ENCODE peak calls at places on chromosomes 2 and 18, in five cellular contexts. A is heart right ventricle, L is astrocyte of the spinal cord, F is PC-9, K is RWPE1. W is an unnamed sample.

GRCh38 chr18:79186649-79187048 is 117.5 kb downstream of the ATP9B start:
- DNase-seq in A (no peak), L (no peak), F (no peak), K (no peak), W (no peak)

GRCh38 chr2:96602330-96602823 is 35.7 kb downstream of the KANSL3 start:
- DNase-seq in A (no peak), L (no peak), F (peak), K (no peak), W (no peak)

GRCh38 chr2:61853848-61854434 is at the start of gene FAM161A:
- DNase-seq in A (peak), L (peak), F (peak), K (peak), W (peak)

GRCh38 chr2:174952607-174953006 is 52.6 kb downstream of the CHN1 start:
- DNase-seq in A (no peak), L (peak), F (no peak), K (no peak), W (no peak)

GRCh38 chr18:69838620-69839411 is 108.9 kb downstream of the CD226 start:
- DNase-seq in A (no peak), L (no peak), F (peak), K (peak), W (no peak)

GRCh38 chr2:20065885-20066602 is 14.6 kb upstream of the LAPTM4A start:
- DNase-seq in A (peak), L (peak), F (peak), K (peak), W (peak)

GRCh38 chr2:107337209-107337898 is 451.4 kb upstream of the ST6GAL2 start:
- DNase-seq in A (peak), L (peak), F (no peak), K (no peak), W (no peak)

GRCh38 chr2:66539452-66539851 is 104.5 kb downstream of the MEIS1 start:
- DNase-seq in A (no peak), L (peak), F (no peak), K (no peak), W (peak)

GRCh38 chr2:68692511-68692910 is 42.1 kb upstream of the ARHGAP25 start:
- DNase-seq in A (no peak), L (no peak), F (no peak), K (no peak), W (no peak)

GRCh38 chr18:44943201-44943881 is 262.7 kb downstream of the SETBP1 start:
- DNase-seq in A (no peak), L (peak), F (peak), K (no peak), W (no peak)

GRCh38 chr2:7165736-7166135 is 248.5 kb downstream of the RNF144A start:
- DNase-seq in A (no peak), L (no peak), F (no peak), K (no peak), W (no peak)

GRCh38 chr18:64201781-64202180 is 52.9 kb upstream of the LINC00305 start:
- DNase-seq in A (no peak), L (no peak), F (no peak), K (no peak), W (no peak)

GRCh38 chr2:195489101-195489500 is 167.9 kb upstream of the SLC39A10 start:
- DNase-seq in A (no peak), L (no peak), F (no peak), K (no peak), W (no peak)

GRCh38 chr2:176491172-176491904 is 222.1 kb downstream of the MTX2 start:
- DNase-seq in A (peak), L (peak), F (peak), K (peak), W (peak)

GRCh38 chr2:50476174-50476573 is 555.8 kb downstream of the NRXN1 start:
- DNase-seq in A (no peak), L (no peak), F (no peak), K (no peak), W (no peak)

GRCh38 chr2:176122633-176123482 is at the start of gene HOXD9:
- DNase-seq in A (no peak), L (peak), F (no peak), K (no peak), W (no peak)

GRCh38 chr2:157842106-157842879 is 33.8 kb downstream of the ACVR1 start:
- DNase-seq in A (no peak), L (no peak), F (no peak), K (no peak), W (no peak)

GRCh38 chr2:102674370-102674769 is 55.0 kb downstream of the SLC9A2 start:
- DNase-seq in A (no peak), L (no peak), F (no peak), K (no peak), W (no peak)

GRCh38 chr2:212537311-212538155 is 1.1 kb downstream of the ERBB4 start:
- DNase-seq in A (no peak), L (no peak), F (peak), K (no peak), W (no peak)

GRCh38 chr2:69122271-69122670 is 109.3 kb downstream of the ANTXR1 start:
- DNase-seq in A (no peak), L (peak), F (no peak), K (peak), W (peak)

GRCh38 chr2:62999905-63000304 is 50.7 kb upstream of the OTX1 start:
- DNase-seq in A (peak), L (peak), F (peak), K (peak), W (peak)

GRCh38 chr2:121608367-121608766 is 40.9 kb downstream of the CLASP1 start:
- DNase-seq in A (no peak), L (peak), F (no peak), K (no peak), W (no peak)

GRCh38 chr2:233353769-233354499 is at the start of gene DGKD:
- DNase-seq in A (peak), L (peak), F (peak), K (peak), W (no peak)

DNA sequence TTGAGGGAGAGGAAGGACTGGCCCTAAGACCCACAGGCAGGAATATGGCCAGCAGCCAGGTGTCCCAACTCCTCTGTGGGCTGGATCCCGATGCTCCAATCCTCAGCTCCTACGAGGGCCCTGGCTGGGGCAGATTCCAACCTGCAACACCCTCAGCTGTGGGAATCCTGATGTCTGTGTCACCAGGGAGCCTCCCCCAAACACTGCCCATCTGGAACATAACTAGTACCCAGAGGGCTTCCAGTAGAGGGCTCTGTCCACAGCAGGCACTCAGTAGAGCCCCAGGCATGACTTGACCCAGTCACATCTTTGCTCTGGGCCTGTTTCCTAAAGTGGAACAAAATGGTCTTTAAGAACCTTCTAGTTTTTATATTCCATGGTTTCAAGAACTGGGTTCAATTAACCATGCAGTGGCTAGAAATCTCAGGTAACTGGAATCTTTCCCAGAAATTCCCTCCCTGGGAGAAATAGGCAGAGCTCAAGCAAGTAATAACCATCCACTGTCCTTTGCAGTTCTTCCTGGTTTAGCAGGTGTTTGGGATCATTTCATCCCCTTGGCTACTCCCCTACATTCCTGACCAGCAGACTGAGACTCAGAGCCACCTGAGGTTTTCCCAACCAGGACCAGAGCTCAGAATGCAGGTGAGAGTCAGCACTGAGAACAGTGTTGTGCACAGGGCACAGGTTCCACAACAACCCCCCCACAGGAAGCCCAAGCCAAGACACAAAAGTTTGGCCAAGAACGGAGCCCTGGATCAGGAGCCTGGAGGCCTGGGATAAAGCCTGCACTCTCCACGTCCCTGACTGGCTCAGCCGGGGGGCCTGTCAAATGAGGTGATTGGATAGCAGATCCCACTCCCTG is 20.8 kb upstream of the LOXHD1 start:
- DNase-seq in A (peak), L (no peak), F (no peak), K (no peak), W (peak)
- TF ChIP-seq CTCF in A (no peak), L (peak), F (no peak), K (no peak), W (peak)

GRCh38 chr2:134120160-134120717 is 133.6 kb upstream of the MGAT5 start:
- DNase-seq in A (no peak), L (peak), F (no peak), K (peak), W (no peak)

GRCh38 chr2:134119672-134120159 is 134.2 kb upstream of the MGAT5 start:
- DNase-seq in A (peak), L (peak), F (peak), K (peak), W (peak)

GRCh38 chr2:134120718-134121630 is 132.9 kb upstream of the MGAT5 start:
- DNase-seq in A (peak), L (peak), F (peak), K (peak), W (peak)

GRCh38 chr2:134124047-134124753 is 129.7 kb upstream of the MGAT5 start:
- DNase-seq in A (no peak), L (no peak), F (no peak), K (no peak), W (no peak)

DNA sequence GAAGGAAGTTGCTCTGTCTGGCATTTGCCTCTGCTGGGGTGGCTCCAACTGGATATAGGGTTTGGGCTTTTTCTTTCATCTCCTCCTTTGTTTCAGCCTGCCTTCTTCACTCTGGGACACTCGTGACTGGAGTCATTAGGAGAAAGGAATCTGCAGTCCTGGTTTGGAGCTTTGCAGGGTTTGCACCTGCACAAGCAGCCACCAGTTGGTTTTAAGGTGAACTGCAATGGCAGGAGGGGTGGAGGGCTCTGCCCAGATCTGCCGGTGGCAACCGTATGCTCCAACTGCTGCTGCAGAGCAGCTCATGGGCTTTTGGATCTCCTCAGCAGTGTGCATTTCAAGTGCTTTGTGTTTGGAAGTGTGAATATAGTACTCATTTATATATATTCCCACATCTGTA is 131.3 kb upstream of the MGAT5 start:
- DNase-seq in A (no peak), L (no peak), F (no peak), K (no peak), W (no peak)
- TF ChIP-seq CTCF in A (no peak), L (no peak), F (no peak), K (no peak), W (no peak)

GRCh38 chr2:197184959-197185586 is 125.5 kb downstream of the ANKRD44 start:
- DNase-seq in A (peak), L (peak), F (peak), K (no peak), W (no peak)
- TF ChIP-seq CTCF in A (no peak), L (no peak), F (no peak), K (no peak), W (no peak)

DNA sequence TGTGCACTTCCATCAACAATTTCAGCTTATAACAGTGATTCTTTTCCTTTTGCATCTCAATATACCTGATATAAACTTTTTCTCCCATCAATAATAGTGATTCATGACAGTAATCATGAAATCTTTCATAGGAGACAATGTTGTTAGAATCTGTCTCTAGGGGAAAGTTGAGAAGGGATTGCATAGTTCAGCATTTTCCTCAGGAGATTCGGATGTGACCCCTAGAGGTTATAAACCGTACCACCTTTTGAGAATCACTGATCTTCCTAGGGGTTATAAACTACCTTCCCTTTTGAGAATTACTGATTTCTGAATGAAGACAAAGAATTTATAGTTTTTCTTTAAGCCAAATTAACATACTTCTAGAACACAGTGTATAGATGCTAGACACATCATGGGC is 53.0 kb upstream of the GALNT3 start:
- DNase-seq in A (no peak), L (no peak), F (no peak), K (peak), W (no peak)
- TF ChIP-seq CTCF in A (no peak), L (no peak), F (no peak), K (no peak), W (no peak)

DNA sequence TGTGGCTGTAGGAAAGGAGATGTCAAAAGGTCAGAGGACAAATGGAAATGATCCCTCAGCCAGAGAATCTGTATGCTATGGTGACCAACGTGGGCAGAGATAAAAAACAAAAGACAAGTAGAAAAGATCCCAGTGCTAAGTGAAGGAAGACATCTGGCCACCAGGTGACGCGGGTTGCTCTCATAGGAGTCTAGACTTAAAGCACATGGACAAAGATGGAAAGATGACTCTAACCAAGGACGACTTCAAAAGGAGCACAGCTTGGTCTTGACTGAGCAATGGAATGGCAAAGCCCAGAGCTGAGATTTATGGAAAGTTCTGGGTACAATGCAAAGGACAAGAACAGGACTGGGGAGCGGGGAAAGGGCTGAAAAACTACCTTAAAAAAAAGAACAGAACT is 96.8 kb downstream of the CLIP4 start:
- DNase-seq in A (no peak), L (no peak), F (no peak), K (no peak), W (peak)
- TF ChIP-seq CTCF in A (no peak), L (peak), F (no peak), K (no peak), W (peak)

W was measured in HFFc6.